ENCODE peak calls at places on chromosomes 7 and 10, in six cellular contexts. W is GM12891, S is esophagus muscularis mucosa, M is heart left ventricle, I is stomach, A is transverse colon. O is an unnamed sample.
A peak's percentile ranks its signal among the peaks of the same experiment; 100 is the strongest.

GRCh38 chr7:145978769-145979168 is 137.8 kb upstream of the CNTNAP2 start:
- DNase-seq in S (no peak), A (no peak), W (no peak), M (no peak), I (no peak), O (no peak)

GRCh38 chr7:132655071-132655761 is 78.9 kb upstream of the PLXNA4 start:
- DNase-seq in I (peak; percentile 28), A (peak; percentile 50), S (no peak), W (peak; percentile 20), M (no peak), O (peak; percentile 38)

GRCh38 chr7:150317748-150318444 is 5.3 kb upstream of the LRRC61 start:
- DNase-seq in M (no peak), A (no peak), I (no peak), W (no peak), S (no peak), O (no peak)

GRCh38 chr7:28793383-28793782 is 164.7 kb downstream of the TRIL start:
- DNase-seq in W (no peak), I (no peak), A (no peak), S (no peak), M (no peak), O (no peak)

GRCh38 chr10:130362308-130362761 is 226.1 kb downstream of the GLRX3 start:
- DNase-seq in W (no peak), A (no peak), I (no peak), S (no peak), M (no peak), O (no peak)

GRCh38 chr10:9010093-9010492 is 955.6 kb downstream of the GATA3 start:
- DNase-seq in M (no peak), A (no peak), I (no peak), S (no peak), W (no peak), O (no peak)

GRCh38 chr7:138711007-138711406 is 9.8 kb upstream of the SVOPL start:
- DNase-seq in W (no peak), M (no peak), S (no peak), A (no peak), I (no peak), O (no peak)

GRCh38 chr10:27742195-27742925 is 3.3 kb downstream of the MKX start:
- DNase-seq in I (peak; percentile 86), A (peak; percentile 81), S (no peak), M (peak; percentile 86), W (peak; percentile 69), O (peak; percentile 89)

GRCh38 chr7:18425873-18426520 is 69.6 kb upstream of the HDAC9 start:
- DNase-seq in S (no peak), M (no peak), A (no peak), W (no peak), I (no peak), O (no peak)

GRCh38 chr7:110944966-110945644 is 145.8 kb upstream of the LRRN3 start:
- DNase-seq in W (no peak), I (no peak), M (no peak), S (no peak), A (no peak), O (no peak)

GRCh38 chr7:110784749-110785148 is 306.2 kb upstream of the LRRN3 start:
- DNase-seq in M (no peak), A (no peak), I (no peak), W (no peak), S (no peak), O (no peak)

GRCh38 chr7:147756290-147756689 is 834.3 kb upstream of the C7orf33 start:
- DNase-seq in S (no peak), I (no peak), M (no peak), W (no peak), A (no peak), O (no peak)

GRCh38 chr10:124734311-124735166 is 9.6 kb downstream of the FAM53B start:
- DNase-seq in S (peak; percentile 85), I (no peak), W (no peak), A (no peak), M (no peak), O (no peak)

GRCh38 chr10:12539350-12540164 is 190.2 kb downstream of the CAMK1D start:
- DNase-seq in I (no peak), S (peak; percentile 90), M (no peak), W (no peak), A (no peak), O (peak; percentile 73)

GRCh38 chr7:98984126-98984525 is 105.8 kb downstream of the TRRAP start:
- DNase-seq in M (no peak), I (no peak), A (no peak), W (no peak), S (no peak), O (no peak)

GRCh38 chr7:151172273-151173141 is 5.0 kb upstream of the GBX1 start:
- DNase-seq in M (peak; percentile 90), S (no peak), I (peak; percentile 85), A (peak; percentile 78), W (peak; percentile 85), O (peak; percentile 82)

GRCh38 chr10:77609781-77610272 is 27.8 kb downstream of the KCNMA1 start:
- DNase-seq in S (no peak), I (no peak), A (no peak), W (no peak), M (no peak), O (no peak)

GRCh38 chr7:115678049-115678982 is 352.2 kb downstream of the TFEC start:
- DNase-seq in W (no peak), M (no peak), I (peak; percentile 28), S (no peak), A (peak; percentile 44), O (no peak)

GRCh38 chr10:88994034-88994433 is 3.4 kb downstream of the FAS start:
- DNase-seq in A (no peak), S (no peak), M (no peak), I (no peak), W (no peak), O (no peak)

GRCh38 chr7:121800916-121801675 is 71.9 kb upstream of the PTPRZ1 start:
- DNase-seq in W (no peak), S (no peak), I (no peak), M (no peak), A (no peak), O (no peak)

GRCh38 chr10:15373199-15373598 is 2.1 kb upstream of the FAM171A1 start:
- DNase-seq in W (no peak), M (no peak), I (no peak), A (no peak), S (no peak), O (no peak)

DNA sequence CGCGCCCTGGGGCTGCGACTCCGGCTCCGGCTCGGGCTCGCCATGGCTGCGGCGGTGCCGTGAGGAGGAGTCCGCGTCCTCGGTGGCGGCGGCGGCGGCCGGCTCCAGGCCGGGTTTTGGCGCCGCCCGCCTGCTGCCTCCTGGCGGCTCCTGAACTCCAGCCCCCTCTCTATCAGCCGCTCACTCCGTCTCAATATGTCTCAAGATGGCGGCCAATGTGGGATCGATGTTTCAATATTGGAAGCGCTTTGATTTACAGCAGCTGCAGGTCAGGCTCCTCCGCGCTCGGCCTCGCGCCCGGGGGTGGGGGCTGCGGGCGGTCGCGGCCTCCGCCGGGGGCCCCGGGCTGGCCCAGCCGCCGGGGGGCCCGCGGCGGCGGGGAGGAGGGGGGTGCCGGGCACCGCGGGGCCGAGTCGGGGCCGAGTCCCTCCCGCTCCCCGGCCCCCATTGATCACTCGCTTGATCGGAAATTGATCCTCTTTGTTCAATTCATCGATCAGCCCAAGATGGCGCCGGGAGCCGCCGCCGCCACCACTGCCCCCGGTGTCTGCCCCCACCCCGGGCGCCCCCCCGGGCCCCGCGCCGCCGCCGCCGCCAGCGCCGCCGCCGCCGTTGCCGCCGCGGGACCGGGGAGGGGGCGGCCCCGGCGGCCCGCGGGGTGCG is 1.5 kb upstream of the CUX1 start:
- DNase-seq in W (peak; percentile 73), A (peak; percentile 79), M (peak; percentile 88), I (peak; percentile 79), S (no peak), O (peak; percentile 76)
- TF ChIP-seq POLR2A in W (no peak), A (no peak), M (no peak), I (no peak), S (no peak), O (peak; percentile 39)

GRCh38 chr7:8291742-8292141 is 29.8 kb upstream of the ICA1 start:
- DNase-seq in M (no peak), A (no peak), I (no peak), W (no peak), S (no peak), O (no peak)
- TF ChIP-seq POLR2A in M (no peak), A (no peak), I (no peak), W (no peak), S (no peak), O (no peak)

GRCh38 chr10:4982764-4983226 is 19.6 kb downstream of the AKR1C1 start:
- DNase-seq in I (peak; percentile 81), W (no peak), M (no peak), S (no peak), A (no peak), O (no peak)
- TF ChIP-seq POLR2A in I (no peak), W (no peak), M (no peak), S (no peak), A (no peak), O (peak; percentile 25)

GRCh38 chr7:30026229-30027064 is at the start of gene FKBP14:
- DNase-seq in S (peak; percentile 99), I (peak; percentile 98), W (peak; percentile 53), M (peak; percentile 97), A (peak; percentile 97), O (peak; percentile 99)

GRCh38 chr7:30028749-30029635 is 780 bp downstream of the PLEKHA8 start:
- DNase-seq in W (no peak), I (no peak), S (no peak), M (peak; percentile 82), A (no peak), O (no peak)

GRCh38 chr7:30029696-30030095 is 1.5 kb downstream of the PLEKHA8 start:
- DNase-seq in W (no peak), S (no peak), M (no peak), A (no peak), I (no peak), O (no peak)

GRCh38 chr7:30027065-30027456 is 559 bp upstream of the FKBP14 start:
- DNase-seq in M (no peak), W (no peak), S (no peak), I (no peak), A (no peak), O (no peak)

DNA sequence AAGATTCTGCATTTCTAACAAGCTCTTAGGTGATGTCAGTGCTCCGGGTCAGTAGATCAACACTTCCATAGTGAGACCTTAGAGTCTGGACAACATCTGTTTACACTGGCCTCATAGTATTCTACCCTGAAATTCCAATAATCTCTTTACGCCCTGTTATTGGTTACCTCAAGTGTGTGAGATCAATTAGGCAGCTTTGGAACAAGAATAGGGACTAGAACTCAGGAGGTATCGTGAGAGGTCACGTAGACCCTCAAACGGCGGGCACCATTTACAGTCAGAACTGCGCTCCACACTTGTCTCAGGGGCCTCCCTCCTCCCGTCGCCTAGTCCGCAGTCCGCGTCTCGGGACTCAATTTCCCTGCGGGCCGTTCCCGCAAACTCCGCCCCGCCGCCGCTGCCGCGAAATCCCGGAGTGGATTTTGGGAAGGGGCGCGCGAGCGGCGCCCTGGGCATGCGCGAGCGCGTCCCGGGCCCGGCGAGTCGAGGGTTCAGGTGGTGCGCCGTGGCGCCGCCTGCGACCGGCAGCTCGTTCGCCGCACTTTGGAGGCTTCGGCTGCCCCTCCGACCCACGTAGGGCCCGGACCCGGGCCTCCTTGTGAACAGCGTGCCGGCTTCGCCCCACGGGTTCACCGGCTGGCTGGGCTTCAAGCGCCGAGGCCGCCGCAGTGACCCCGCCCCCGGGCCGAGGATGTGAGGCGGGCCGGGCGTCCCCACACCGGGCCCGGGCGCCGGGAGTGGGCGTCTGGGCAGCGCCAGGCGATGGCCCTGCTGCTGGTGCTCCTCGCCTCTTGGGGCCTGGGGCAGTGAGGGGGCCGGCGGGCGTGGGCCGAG is at the start of gene PLEKHA8:
- DNase-seq in M (peak; percentile 96), I (peak; percentile 87), S (peak; percentile 94), W (peak; percentile 59), A (peak; percentile 92), O (peak; percentile 93)
- TF ChIP-seq POLR2A in M (peak; percentile 64), I (no peak), S (peak; percentile 36), W (peak; percentile 60), A (peak; percentile 50), O (peak; percentile 75)

O was measured in right lobe of liver.